ENCODE peak calls at places on chromosomes 2 and 18, in six cellular contexts. Y is AG20443; T is CD4-positive, alpha-beta T cell; U is memory B cell; I is NCI-H1092; V is CD8-positive, alpha-beta memory T cell. W is an unnamed sample.

GRCh38 chr18:55897101-55897500 is 309.1 kb upstream of the TCF4 start:
- DNase-seq in T (no peak), V (no peak), Y (no peak), U (no peak), I (no peak), W (no peak)

GRCh38 chr2:71223767-71224333 is 3.1 kb downstream of the PAIP2B start:
- DNase-seq in V (no peak), T (no peak), I (peak), U (no peak), Y (peak), W (no peak)

GRCh38 chr2:11071207-11071606 is 84.1 kb upstream of the SLC66A3 start:
- DNase-seq in Y (peak), U (no peak), T (peak), I (no peak), V (no peak), W (no peak)

GRCh38 chr2:106269591-106270291 is 75.6 kb upstream of the UXS1 start:
- DNase-seq in I (peak), V (peak), Y (peak), T (peak), U (peak), W (peak)

GRCh38 chr2:7792031-7792651 is 874.9 kb downstream of the RNF144A start:
- DNase-seq in T (no peak), V (no peak), I (peak), Y (no peak), U (no peak), W (no peak)

GRCh38 chr2:172299741-172300140 is 127.6 kb upstream of the ITGA6 start:
- DNase-seq in T (no peak), I (no peak), U (no peak), Y (peak), V (no peak), W (no peak)

GRCh38 chr2:85924522-85924921 is 35.7 kb upstream of the ST3GAL5 start:
- DNase-seq in T (no peak), U (no peak), I (no peak), V (no peak), Y (peak), W (no peak)

GRCh38 chr2:163133602-163134001 is 295.0 kb upstream of the KCNH7 start:
- DNase-seq in I (no peak), T (no peak), Y (no peak), U (no peak), V (no peak), W (no peak)